ENCODE peak calls at places on chromosomes 1 and 21, in four cellular contexts. Y, S, M and K are unnamed samples.

GRCh38 chr1:158087320-158087927 is 93.3 kb upstream of the CD1D start:
- DNase-seq in Y (peak; percentile 81), S (no peak), M (peak; percentile 80), K (peak; percentile 72)

GRCh38 chr1:64967381-64967780 is 1.0 kb upstream of the JAK1 start:
- DNase-seq in Y (no peak), M (no peak), S (no peak), K (no peak)

GRCh38 chr1:53135735-53136114 is 6.7 kb downstream of the SLC1A7 start:
- DNase-seq in M (no peak), Y (peak; percentile 48), S (no peak), K (no peak)

GRCh38 chr1:226510453-226510852 is 38.1 kb upstream of the STUM start:
- DNase-seq in M (no peak), S (no peak), Y (no peak), K (no peak)

GRCh38 chr1:168161459-168161858 is 17.3 kb upstream of the TIPRL start:
- DNase-seq in S (no peak), M (no peak), Y (peak; percentile 95), K (peak; percentile 27)

GRCh38 chr1:229249854-229250644 is 20.9 kb upstream of the RAB4A start:
- DNase-seq in Y (no peak), M (no peak), S (no peak), K (no peak)

GRCh38 chr1:203361843-203362524 is 11.1 kb upstream of the FMOD start:
- DNase-seq in Y (no peak), M (no peak), S (no peak), K (no peak)

GRCh38 chr1:182829285-182829932 is 9.7 kb upstream of the DHX9 start:
- DNase-seq in Y (no peak), M (no peak), S (peak; percentile 21), K (no peak)

GRCh38 chr1:228212966-228213844 is 5.4 kb downstream of the OBSCN start:
- DNase-seq in S (peak; percentile 9), M (peak; percentile 25), Y (peak; percentile 92), K (peak; percentile 99)

GRCh38 chr1:155062702-155063411 is 683 bp upstream of the EFNA4 start:
- DNase-seq in Y (peak; percentile 87), M (peak; percentile 38), S (no peak), K (peak; percentile 47)

GRCh38 chr1:46298387-46298786 is 5.0 kb downstream of the LRRC41 start:
- DNase-seq in S (no peak), Y (no peak), M (no peak), K (no peak)

GRCh38 chr1:1470626-1471388 is 758 bp upstream of the ATAD3B start:
- DNase-seq in M (no peak), S (no peak), Y (peak; percentile 68), K (no peak)

GRCh38 chr1:103333141-103333540 is 192.4 kb upstream of the RNPC3 start:
- DNase-seq in Y (no peak), M (no peak), S (no peak), K (no peak)

GRCh38 chr1:88867743-88868521 is 23.4 kb downstream of the GTF2B start:
- DNase-seq in M (no peak), S (no peak), Y (no peak), K (no peak)

GRCh38 chr1:7688659-7689058 is 82.4 kb upstream of the VAMP3 start:
- DNase-seq in M (peak; percentile 84), S (no peak), Y (no peak), K (no peak)

GRCh38 chr1:185360714-185361113 is 43.7 kb upstream of the IVNS1ABP start:
- DNase-seq in Y (no peak), S (no peak), M (no peak), K (no peak)

DNA sequence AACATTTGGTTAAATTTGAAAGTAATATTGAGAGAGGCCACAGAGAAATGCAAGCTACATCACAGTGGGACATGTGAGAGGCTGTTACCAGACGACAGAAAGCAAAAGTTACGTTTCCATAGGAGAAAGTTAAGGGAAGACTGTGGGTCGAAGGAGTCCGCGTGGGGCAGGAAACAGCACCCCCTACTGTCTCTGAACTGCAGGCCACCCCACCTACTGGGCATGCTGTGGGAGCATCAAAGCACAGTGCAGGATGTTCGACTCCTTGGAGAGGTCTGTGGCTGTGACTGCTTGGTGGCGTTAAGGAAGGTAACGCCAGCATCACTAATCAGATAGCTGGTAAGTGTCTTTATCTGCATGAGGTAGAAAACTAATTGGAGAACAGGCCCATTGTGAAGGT is 123.9 kb downstream of the PTBP2 start:
- DNase-seq in S (no peak), Y (peak; percentile 59), M (peak; percentile 15), K (no peak)
- TF ChIP-seq NFIC in S (no peak), Y (no peak), M (no peak), K (no peak)

GRCh38 chr1:30704765-30705509 is 18.4 kb downstream of the MATN1 start:
- DNase-seq in S (no peak), M (no peak), Y (no peak), K (no peak)
- H3K27ac ChIP-seq in S (no peak overlapping the region), M (no peak overlapping the region), Y (no peak overlapping the region), K (no peak overlapping the region)

GRCh38 chr1:14699596-14699995 is 101.1 kb downstream of the KAZN start:
- DNase-seq in M (no peak), Y (no peak), S (no peak), K (no peak)
- TF ChIP-seq NFIC in M (no peak), Y (no peak), S (no peak), K (no peak)

GRCh38 chr1:110390692-110391232 is at the start of gene SLC16A4:
- DNase-seq in M (peak; percentile 76), S (no peak), Y (no peak), K (peak; percentile 39)
- H3K27ac ChIP-seq in M (peak within 1 kb of the TSS; percentile 19), S (no peak within 1 kb of the TSS), Y (no peak within 1 kb of the TSS), K (peak within 1 kb of the TSS; percentile 23)

GRCh38 chr21:36282568-36283230 is 37.3 kb upstream of the MORC3 start:
- DNase-seq in S (no peak), M (no peak), Y (no peak), K (no peak)
- TF ChIP-seq NFIC in S (no peak), M (no peak), Y (no peak), K (no peak)

GRCh38 chr1:240609527-240610060 is 2.4 kb downstream of the GREM2 start:
- DNase-seq in M (no peak), S (no peak), Y (no peak), K (no peak)
- H3K27ac ChIP-seq in M (no peak overlapping the region), S (no peak overlapping the region), Y (no peak overlapping the region), K (no peak overlapping the region)

GRCh38 chr21:46059195-46059594 is 38.7 kb upstream of the COL6A2 start:
- DNase-seq in Y (no peak), M (no peak), S (no peak), K (no peak)
- TF ChIP-seq NFIC in Y (no peak), M (no peak), S (no peak), K (no peak)

DNA sequence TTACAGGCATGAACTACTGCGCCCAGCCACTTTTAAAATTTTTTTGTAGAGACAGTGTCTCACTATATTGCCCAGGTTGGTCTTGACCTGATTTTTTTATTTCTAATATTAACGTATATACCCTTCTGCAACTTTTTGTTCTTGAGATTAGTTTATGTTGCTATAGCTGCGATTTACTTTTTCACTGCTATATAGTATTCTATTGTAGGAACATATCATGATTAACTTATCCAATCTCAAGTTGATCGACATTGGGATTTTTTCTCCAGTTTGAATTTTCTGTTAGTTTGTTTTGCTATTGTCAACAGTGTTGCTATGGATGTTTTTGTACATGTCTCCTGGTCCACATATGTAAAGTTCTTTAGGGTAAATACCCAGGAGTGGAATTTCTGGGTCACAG is 35.4 kb downstream of the WASF2 start:
- DNase-seq in M (no peak), S (no peak), Y (no peak), K (no peak)
- H3K27ac ChIP-seq in M (no peak overlapping the region), S (no peak overlapping the region), Y (no peak overlapping the region), K (peak overlapping the region; percentile 62)

GRCh38 chr1:96865731-96866684 is 144.4 kb downstream of the PTBP2 start:
- DNase-seq in Y (no peak), S (no peak), M (no peak), K (no peak)
- TF ChIP-seq NFIC in Y (no peak), S (no peak), M (no peak), K (no peak)

GRCh38 chr1:21576798-21577187 is 67.6 kb downstream of the ALPL start:
- DNase-seq in M (no peak), S (no peak), Y (no peak), K (no peak)

GRCh38 chr1:21573971-21574458 is 64.8 kb downstream of the ALPL start:
- DNase-seq in M (peak; percentile 67), Y (peak; percentile 75), S (no peak), K (peak; percentile 85)

GRCh38 chr1:21576031-21576797 is 67.0 kb downstream of the ALPL start:
- DNase-seq in Y (no peak), M (no peak), S (no peak), K (no peak)

GRCh38 chr1:21574464-21575151 is 65.4 kb downstream of the ALPL start:
- DNase-seq in M (peak; percentile 20), Y (peak; percentile 47), S (no peak), K (no peak)

DNA sequence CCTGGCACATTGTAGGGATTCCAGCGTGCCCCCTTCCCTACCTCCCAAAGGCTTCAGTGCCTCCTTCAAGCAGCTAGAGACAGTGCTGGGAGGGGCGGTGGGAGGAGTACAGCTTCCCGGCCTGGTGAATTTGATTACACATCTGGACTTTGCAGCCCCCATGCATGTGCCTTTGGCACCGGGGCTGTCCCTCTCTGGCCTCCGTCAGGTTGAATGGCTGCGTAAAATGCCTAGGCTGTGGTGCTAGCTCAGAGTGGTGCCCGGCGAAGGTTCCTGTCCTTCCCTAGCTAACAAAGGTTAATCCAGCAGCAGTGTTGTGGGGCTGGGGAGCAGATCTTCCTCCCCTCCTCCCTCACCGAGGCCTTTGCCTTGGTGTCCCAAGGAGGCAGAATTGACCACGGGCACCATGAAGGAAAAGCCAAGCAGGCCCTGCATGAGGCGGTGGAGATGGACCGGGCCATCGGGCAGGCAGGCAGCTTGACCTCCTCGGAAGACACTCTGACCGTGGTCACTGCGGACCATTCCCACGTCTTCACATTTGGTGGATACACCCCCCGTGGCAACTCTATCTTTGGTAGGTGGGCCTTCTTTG is 66.2 kb downstream of the ALPL start:
- DNase-seq in Y (no peak), S (no peak), M (no peak), K (no peak)
- H3K27ac ChIP-seq in Y (no peak overlapping the region), S (no peak overlapping the region), M (no peak overlapping the region), K (no peak overlapping the region)